ENCODE peak calls at places on chromosome 5, in eight cellular contexts. V, D, I, O, J, G, C and E are unnamed samples.

GRCh38 chr5:171575808-171576207 is 156.4 kb downstream of the FGF18 start:
- DNase-seq in V (no peak), D (no peak), I (no peak), O (no peak), J (no peak), G (no peak), C (no peak), E (no peak)

GRCh38 chr5:80406980-80407734 is 707 bp upstream of the ZFYVE16 start:
- DNase-seq in V (no peak), D (peak; percentile 50), I (peak; percentile 36), O (peak; percentile 6), J (no peak), G (peak; percentile 34), C (peak; percentile 4), E (peak; percentile 12)

GRCh38 chr5:65161655-65162054 is 320.1 kb downstream of the ADAMTS6 start:
- DNase-seq in V (no peak), D (no peak), I (no peak), O (no peak), J (no peak), G (no peak), C (no peak), E (no peak)

GRCh38 chr5:38681024-38681805 is 124.8 kb upstream of the LIFR start:
- DNase-seq in V (no peak), D (no peak), I (no peak), O (no peak), J (no peak), G (no peak), C (no peak), E (no peak)

GRCh38 chr5:77379558-77380061 is 112.5 kb downstream of the WDR41 start:
- DNase-seq in V (no peak), D (no peak), I (no peak), O (no peak), J (no peak), G (no peak), C (no peak), E (no peak)

GRCh38 chr5:113115956-113116355 is 139.4 kb downstream of the DCP2 start:
- DNase-seq in V (no peak), D (no peak), I (no peak), O (no peak), J (no peak), G (no peak), C (no peak), E (no peak)

GRCh38 chr5:218457-219289 is 553 bp downstream of the SDHA start:
- DNase-seq in V (peak; percentile 56), D (no peak), I (peak; percentile 51), O (peak; percentile 33), J (no peak), G (peak; percentile 49), C (peak; percentile 21), E (peak; percentile 52)

GRCh38 chr5:150411245-150411979 is 1.3 kb downstream of the CD74 start:
- DNase-seq in V (peak; percentile 77), D (no peak), I (peak; percentile 66), O (no peak), J (peak; percentile 61), G (no peak), C (no peak), E (peak; percentile 61)

GRCh38 chr5:140550147-140551079 is 3.0 kb downstream of the EIF4EBP3 start:
- DNase-seq in V (no peak), D (no peak), I (no peak), O (no peak), J (peak; percentile 20), G (no peak), C (peak; percentile 3), E (no peak)

GRCh38 chr5:43078956-43079355 is 38.8 kb upstream of the ANXA2R start:
- DNase-seq in V (no peak), D (no peak), I (no peak), O (peak; percentile 39), J (no peak), G (no peak), C (no peak), E (no peak)

GRCh38 chr5:180370861-180371641 is 17.9 kb upstream of the GFPT2 start:
- DNase-seq in V (no peak), D (no peak), I (no peak), O (no peak), J (no peak), G (peak; percentile 23), C (no peak), E (no peak)

GRCh38 chr5:96322217-96322616 is 110.8 kb downstream of the PCSK1 start:
- DNase-seq in V (no peak), D (no peak), I (no peak), O (no peak), J (no peak), G (no peak), C (no peak), E (no peak)

GRCh38 chr5:156693113-156693512 is 157.0 kb upstream of the PPP1R2B start:
- DNase-seq in V (no peak), D (no peak), I (no peak), O (peak; percentile 39), J (no peak), G (no peak), C (no peak), E (no peak)

GRCh38 chr5:56561-57290 is 35.2 kb upstream of the PLEKHG4B start:
- DNase-seq in V (no peak), D (no peak), I (no peak), O (peak; percentile 36), J (peak; percentile 79), G (no peak), C (no peak), E (no peak)

GRCh38 chr5:89047591-89047990 is 164.6 kb upstream of the MEF2C start:
- DNase-seq in V (no peak), D (no peak), I (no peak), O (no peak), J (no peak), G (no peak), C (no peak), E (no peak)

DNA sequence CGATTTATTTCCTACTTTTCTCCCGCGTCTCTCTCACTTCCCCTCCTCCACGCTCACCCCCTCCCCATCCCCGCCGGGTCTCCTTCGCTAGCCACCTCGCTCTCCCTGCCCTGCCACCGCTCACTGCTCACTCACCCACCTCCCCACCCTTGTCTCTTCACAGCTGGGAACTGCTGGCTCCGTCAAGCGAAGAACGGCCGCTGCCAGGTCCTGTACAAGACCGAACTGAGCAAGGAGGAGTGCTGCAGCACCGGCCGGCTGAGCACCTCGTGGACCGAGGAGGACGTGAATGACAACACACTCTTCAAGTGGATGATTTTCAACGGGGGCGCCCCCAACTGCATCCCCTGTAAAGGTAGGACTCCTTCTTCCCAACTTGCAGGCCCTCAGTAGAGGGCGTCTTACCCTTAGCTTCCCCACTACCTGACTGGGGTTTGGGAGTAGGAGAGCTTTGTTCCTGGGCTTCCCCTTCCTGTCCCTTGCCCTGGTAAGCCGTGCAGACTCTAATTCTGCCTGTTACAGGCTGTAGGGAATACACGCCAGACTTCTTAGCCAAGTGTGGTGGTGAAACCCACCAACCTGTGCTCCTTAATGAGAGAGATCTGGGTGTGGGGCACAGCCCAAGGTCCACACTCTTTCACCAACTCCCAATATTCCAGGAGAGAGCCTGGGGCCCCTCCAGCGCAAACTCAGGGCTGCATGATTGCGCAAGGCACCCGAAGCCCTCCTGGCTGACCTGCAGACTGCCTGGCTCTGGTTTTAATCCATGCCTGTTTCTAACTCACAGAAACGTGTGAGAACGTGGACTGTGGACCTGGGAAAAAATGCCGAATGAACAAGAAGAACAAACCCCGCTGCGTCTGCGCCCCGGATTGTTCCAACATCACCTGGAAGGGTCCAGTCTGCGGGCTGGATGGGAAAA is 2.5 kb downstream of the FST start:
- DNase-seq in V (peak; percentile 41), D (peak; percentile 31), I (peak; percentile 10), O (peak; percentile 27), J (peak; percentile 85), G (peak; percentile 25), C (peak; percentile 5), E (peak; percentile 78)
- TF ChIP-seq CTCF in V (no peak), D (no peak), I (peak; percentile 11), O (peak; percentile 40), J (peak; percentile 64), G (no peak), C (no peak), E (no peak)

GRCh38 chr5:168713051-168713450 is 133.9 kb upstream of the PANK3 start:
- DNase-seq in V (no peak), D (no peak), I (no peak), O (no peak), J (no peak), G (no peak), C (no peak), E (peak; percentile 39)

GRCh38 chr5:168710706-168711105 is 131.5 kb upstream of the PANK3 start:
- DNase-seq in V (no peak), D (no peak), I (no peak), O (no peak), J (no peak), G (no peak), C (no peak), E (no peak)

GRCh38 chr5:168708301-168708695 is 129.1 kb upstream of the PANK3 start:
- DNase-seq in V (no peak), D (no peak), I (no peak), O (no peak), J (no peak), G (no peak), C (no peak), E (no peak)

GRCh38 chr5:168714046-168714445 is 134.9 kb upstream of the PANK3 start:
- DNase-seq in V (no peak), D (no peak), I (no peak), O (no peak), J (no peak), G (no peak), C (no peak), E (no peak)

GRCh38 chr5:168712280-168712924 is 133.2 kb upstream of the PANK3 start:
- DNase-seq in V (no peak), D (no peak), I (peak; percentile 17), O (peak; percentile 83), J (no peak), G (peak; percentile 45), C (no peak), E (no peak)
- H3K27ac ChIP-seq in V (no peak overlapping the region), D (no peak overlapping the region), I (no peak overlapping the region), O (peak overlapping the region; percentile 70), J (no peak overlapping the region), G (no peak overlapping the region), C (no peak overlapping the region), E (no peak overlapping the region)

GRCh38 chr5:139384591-139385051 is 1.5 kb upstream of the SLC23A1 start:
- DNase-seq in V (no peak), D (no peak), I (no peak), O (no peak), J (no peak), G (no peak), C (no peak), E (no peak)
- TF ChIP-seq POLR2A in V (no peak), D (no peak), I (no peak), O (no peak), J (no peak), G (no peak), C (no peak), E (no peak)

GRCh38 chr5:168292783-168293696 is 1.6 kb downstream of the WWC1 start:
- DNase-seq in V (no peak), D (no peak), I (no peak), O (no peak), J (no peak), G (no peak), C (no peak), E (no peak)

GRCh38 chr5:168290902-168291280 is 554 bp upstream of the WWC1 start:
- DNase-seq in V (no peak), D (no peak), I (no peak), O (no peak), J (no peak), G (no peak), C (no peak), E (no peak)

GRCh38 chr5:168288349-168289245 is 2.8 kb upstream of the WWC1 start:
- DNase-seq in V (peak; percentile 68), D (no peak), I (peak; percentile 78), O (peak; percentile 55), J (no peak), G (no peak), C (peak; percentile 90), E (peak; percentile 96)

GRCh38 chr5:168291961-168292782 is 727 bp downstream of the WWC1 start:
- DNase-seq in V (no peak), D (no peak), I (peak; percentile 50), O (no peak), J (peak; percentile 79), G (no peak), C (no peak), E (peak; percentile 63)

GRCh38 chr5:168291281-168291960 is at the start of gene WWC1:
- DNase-seq in V (peak; percentile 92), D (no peak), I (peak; percentile 93), O (peak; percentile 84), J (peak; percentile 92), G (no peak), C (peak; percentile 90), E (peak; percentile 97)
- TF ChIP-seq CTCF in V (peak; percentile 61), D (no peak), I (peak; percentile 46), O (peak; percentile 32), J (peak; percentile 52), G (no peak), C (peak; percentile 51), E (peak; percentile 46)